ENCODE peak calls at places on chromosomes 1 and 21, in ten cellular contexts. M, C, B, K, Q, W, O, V, J and R are unnamed samples.

GRCh38 chr1:43783671-43784205 is 76.4 kb downstream of the ST3GAL3 start:
- DNase-seq in M (no peak), C (no peak), B (no peak), K (peak; percentile 58), Q (peak; percentile 21), W (no peak), O (no peak), V (no peak), J (peak; percentile 49), R (peak; percentile 43)

GRCh38 chr1:21681426-21681825 is 12.3 kb upstream of the RAP1GAP start:
- DNase-seq in M (no peak), C (no peak), B (no peak), K (no peak), Q (no peak), W (no peak), O (no peak), V (no peak), J (no peak), R (no peak)

GRCh38 chr1:36528361-36529349 is 45.9 kb upstream of the CSF3R start:
- DNase-seq in M (no peak), C (no peak), B (no peak), K (no peak), Q (no peak), W (no peak), O (no peak), V (no peak), J (no peak), R (no peak)

GRCh38 chr1:108645479-108646184 is 15.3 kb downstream of the HENMT1 start:
- DNase-seq in M (no peak), C (no peak), B (peak; percentile 21), K (no peak), Q (no peak), W (no peak), O (no peak), V (no peak), J (no peak), R (peak; percentile 41)

GRCh38 chr1:160904783-160905616 is 20.0 kb upstream of the ITLN1 start:
- DNase-seq in M (no peak), C (no peak), B (no peak), K (no peak), Q (no peak), W (no peak), O (no peak), V (no peak), J (no peak), R (no peak)

GRCh38 chr1:60088620-60089155 is 15.1 kb upstream of the C1orf87 start:
- DNase-seq in M (no peak), C (no peak), B (no peak), K (no peak), Q (no peak), W (no peak), O (no peak), V (peak; percentile 19), J (no peak), R (no peak)

GRCh38 chr1:222276062-222276461 is 271.8 kb downstream of the HHIPL2 start:
- DNase-seq in M (no peak), C (peak; percentile 50), B (no peak), K (peak; percentile 84), Q (no peak), W (no peak), O (no peak), V (no peak), J (no peak), R (no peak)

GRCh38 chr1:25875154-25875855 is at the start of gene PAQR7:
- DNase-seq in M (peak; percentile 55), C (peak; percentile 91), B (peak; percentile 54), K (peak; percentile 46), Q (peak; percentile 45), W (peak; percentile 72), O (peak; percentile 31), V (peak; percentile 77), J (peak; percentile 81), R (no peak)

GRCh38 chr1:230232352-230232751 is 165.3 kb downstream of the GALNT2 start:
- DNase-seq in M (no peak), C (no peak), B (no peak), K (no peak), Q (no peak), W (no peak), O (no peak), V (no peak), J (peak; percentile 12), R (no peak)

GRCh38 chr1:210878564-210878963 is 255.4 kb downstream of the KCNH1 start:
- DNase-seq in M (no peak), C (no peak), B (no peak), K (no peak), Q (no peak), W (no peak), O (no peak), V (no peak), J (no peak), R (no peak)

GRCh38 chr1:55195523-55196233 is 19.5 kb downstream of the USP24 start:
- DNase-seq in M (no peak), C (no peak), B (no peak), K (no peak), Q (no peak), W (no peak), O (no peak), V (no peak), J (peak; percentile 78), R (no peak)

GRCh38 chr1:6148497-6149241 is 31.5 kb downstream of the CHD5 start:
- DNase-seq in M (peak; percentile 48), C (peak; percentile 71), B (peak; percentile 74), K (peak; percentile 61), Q (no peak), W (peak; percentile 75), O (peak; percentile 30), V (peak; percentile 53), J (peak; percentile 11), R (peak; percentile 49)

GRCh38 chr1:230284891-230285290 is 141.2 kb downstream of the PGBD5 start:
- DNase-seq in M (no peak), C (no peak), B (no peak), K (no peak), Q (no peak), W (no peak), O (no peak), V (no peak), J (no peak), R (no peak)

GRCh38 chr21:41369105-41369914 is 7.5 kb downstream of the MX2 start:
- DNase-seq in M (peak; percentile 6), C (peak; percentile 21), B (peak; percentile 39), K (no peak), Q (no peak), W (peak; percentile 32), O (no peak), V (no peak), J (peak; percentile 30), R (peak; percentile 10)

GRCh38 chr1:5857011-5857410 is 135.2 kb downstream of the NPHP4 start:
- DNase-seq in M (no peak), C (no peak), B (no peak), K (no peak), Q (no peak), W (no peak), O (no peak), V (no peak), J (no peak), R (no peak)

GRCh38 chr1:48906729-48907128 is 130.0 kb upstream of the BEND5 start:
- DNase-seq in M (no peak), C (no peak), B (no peak), K (no peak), Q (no peak), W (no peak), O (no peak), V (no peak), J (no peak), R (no peak)

GRCh38 chr1:150282558-150282958 is 204 bp downstream of the CIART start:
- DNase-seq in M (no peak), C (no peak), B (no peak), K (no peak), Q (no peak), W (no peak), O (no peak), V (peak; percentile 18), J (no peak), R (no peak)

GRCh38 chr1:67393737-67394136 is 36.5 kb downstream of the SERBP1 start:
- DNase-seq in M (no peak), C (no peak), B (no peak), K (no peak), Q (no peak), W (no peak), O (no peak), V (no peak), J (no peak), R (no peak)

GRCh38 chr1:25566186-25566729 is 22.9 kb downstream of the LDLRAP1 start:
- DNase-seq in M (no peak), C (no peak), B (no peak), K (no peak), Q (no peak), W (no peak), O (no peak), V (no peak), J (no peak), R (no peak)

GRCh38 chr1:183808296-183809027 is 3.5 kb downstream of the RGL1 start:
- DNase-seq in M (no peak), C (no peak), B (no peak), K (no peak), Q (no peak), W (no peak), O (no peak), V (no peak), J (peak; percentile 58), R (no peak)

GRCh38 chr1:42735477-42736105 is 4.4 kb downstream of the CLDN19 start:
- DNase-seq in M (no peak), C (no peak), B (no peak), K (no peak), Q (no peak), W (no peak), O (no peak), V (no peak), J (no peak), R (no peak)

GRCh38 chr1:48725331-48725730 is 51.4 kb downstream of the BEND5 start:
- DNase-seq in M (no peak), C (no peak), B (no peak), K (no peak), Q (no peak), W (no peak), O (no peak), V (no peak), J (no peak), R (no peak)

GRCh38 chr21:33771976-33772375 is 129.7 kb downstream of the ITSN1 start:
- DNase-seq in M (no peak), C (no peak), B (no peak), K (no peak), Q (no peak), W (no peak), O (no peak), V (no peak), J (no peak), R (no peak)

GRCh38 chr1:200153277-200154055 is 126.0 kb downstream of the NR5A2 start:
- DNase-seq in M (peak; percentile 7), C (no peak), B (peak; percentile 35), K (no peak), Q (no peak), W (peak; percentile 49), O (no peak), V (no peak), J (peak; percentile 14), R (no peak)

GRCh38 chr1:229624521-229624905 is 1.4 kb downstream of the TAF5L start:
- DNase-seq in M (no peak), C (no peak), B (no peak), K (no peak), Q (no peak), W (no peak), O (no peak), V (no peak), J (no peak), R (no peak)

GRCh38 chr1:210233216-210233494 is 559 bp downstream of the SERTAD4 start:
- DNase-seq in M (no peak), C (peak; percentile 27), B (no peak), K (no peak), Q (no peak), W (no peak), O (no peak), V (no peak), J (peak; percentile 47), R (no peak)

GRCh38 chr1:218665216-218665615 is 320.1 kb downstream of the TGFB2 start:
- DNase-seq in M (no peak), C (peak; percentile 12), B (no peak), K (no peak), Q (no peak), W (no peak), O (no peak), V (peak; percentile 59), J (peak; percentile 33), R (no peak)

GRCh38 chr21:40783404-40783803 is 63.6 kb downstream of the DSCAM start:
- DNase-seq in M (no peak), C (no peak), B (no peak), K (no peak), Q (no peak), W (no peak), O (no peak), V (no peak), J (no peak), R (no peak)